ENCODE peak calls at places on chromosomes 3 and 15, in four cellular contexts. One of them, this sample, is unnamed.

GRCh38 chr3:169809230-169809795 is 3.4 kb upstream of the LRRIQ4 start:
- DNase-seq in skeletal muscle cell: no peak
- DNase-seq in activated T-helper 1 cell treated with Interleukin-2 at 50 U/mL for 16 hours: no peak
- DNase-seq in OCI-LY7: no peak
- DNase-seq in this sample: no peak

GRCh38 chr3:133269393-133269792 is 130.5 kb upstream of the BFSP2 start:
- DNase-seq in skeletal muscle cell: no peak
- DNase-seq in activated T-helper 1 cell treated with Interleukin-2 at 50 U/mL for 16 hours: no peak
- DNase-seq in OCI-LY7: no peak
- DNase-seq in this sample: no peak

GRCh38 chr3:35639251-35640185 is at the start of gene ARPP21:
- DNase-seq in skeletal muscle cell: no peak
- DNase-seq in activated T-helper 1 cell treated with Interleukin-2 at 50 U/mL for 16 hours: no peak
- DNase-seq in OCI-LY7: peak
- DNase-seq in this sample: peak

GRCh38 chr3:95120921-95121320 is 1058.1 kb downstream of the NSUN3 start:
- DNase-seq in skeletal muscle cell: no peak
- DNase-seq in activated T-helper 1 cell treated with Interleukin-2 at 50 U/mL for 16 hours: no peak
- DNase-seq in OCI-LY7: no peak
- DNase-seq in this sample: no peak

GRCh38 chr15:74460298-74460697 is 662 bp downstream of the UBL7 start:
- DNase-seq in skeletal muscle cell: no peak
- DNase-seq in activated T-helper 1 cell treated with Interleukin-2 at 50 U/mL for 16 hours: no peak
- DNase-seq in OCI-LY7: peak
- DNase-seq in this sample: no peak

GRCh38 chr3:195076981-195077610 is 193.9 kb downstream of the XXYLT1 start:
- DNase-seq in skeletal muscle cell: no peak
- DNase-seq in activated T-helper 1 cell treated with Interleukin-2 at 50 U/mL for 16 hours: no peak
- DNase-seq in OCI-LY7: no peak
- DNase-seq in this sample: no peak

GRCh38 chr3:111072016-111072891 is 638 bp downstream of the NECTIN3 start:
- DNase-seq in skeletal muscle cell: no peak
- DNase-seq in activated T-helper 1 cell treated with Interleukin-2 at 50 U/mL for 16 hours: no peak
- DNase-seq in OCI-LY7: no peak
- DNase-seq in this sample: peak

GRCh38 chr3:171704002-171704401 is 106.3 kb downstream of the PLD1 start:
- DNase-seq in skeletal muscle cell: no peak
- DNase-seq in activated T-helper 1 cell treated with Interleukin-2 at 50 U/mL for 16 hours: no peak
- DNase-seq in OCI-LY7: peak
- DNase-seq in this sample: peak

GRCh38 chr3:186502138-186502941 is 41.8 kb downstream of the CRYGS start:
- DNase-seq in skeletal muscle cell: no peak
- DNase-seq in activated T-helper 1 cell treated with Interleukin-2 at 50 U/mL for 16 hours: no peak
- DNase-seq in OCI-LY7: no peak
- DNase-seq in this sample: no peak

GRCh38 chr3:62644493-62644892 is 230.7 kb downstream of the CADPS start:
- DNase-seq in skeletal muscle cell: no peak
- DNase-seq in activated T-helper 1 cell treated with Interleukin-2 at 50 U/mL for 16 hours: no peak
- DNase-seq in OCI-LY7: no peak
- DNase-seq in this sample: no peak

GRCh38 chr15:40697916-40698315 is 2.9 kb downstream of the RAD51 start:
- DNase-seq in skeletal muscle cell: no peak
- DNase-seq in activated T-helper 1 cell treated with Interleukin-2 at 50 U/mL for 16 hours: no peak
- DNase-seq in OCI-LY7: no peak
- DNase-seq in this sample: no peak

GRCh38 chr15:79376383-79376782 is 55.8 kb upstream of the MINAR1 start:
- DNase-seq in skeletal muscle cell: no peak
- DNase-seq in activated T-helper 1 cell treated with Interleukin-2 at 50 U/mL for 16 hours: no peak
- DNase-seq in OCI-LY7: no peak
- DNase-seq in this sample: no peak

GRCh38 chr3:75136100-75136897 is 521.8 kb upstream of the CNTN3 start:
- DNase-seq in skeletal muscle cell: no peak
- DNase-seq in activated T-helper 1 cell treated with Interleukin-2 at 50 U/mL for 16 hours: no peak
- DNase-seq in OCI-LY7: no peak
- DNase-seq in this sample: no peak

GRCh38 chr3:71168043-71168720 is 415.3 kb downstream of the FOXP1 start:
- DNase-seq in skeletal muscle cell: peak
- DNase-seq in activated T-helper 1 cell treated with Interleukin-2 at 50 U/mL for 16 hours: no peak
- DNase-seq in OCI-LY7: no peak
- DNase-seq in this sample: peak

GRCh38 chr3:49666592-49666991 is 7.6 kb upstream of the APEH start:
- DNase-seq in skeletal muscle cell: no peak
- DNase-seq in activated T-helper 1 cell treated with Interleukin-2 at 50 U/mL for 16 hours: no peak
- DNase-seq in OCI-LY7: no peak
- DNase-seq in this sample: no peak

GRCh38 chr15:96230557-96231181 is 99.8 kb upstream of the NR2F2 start:
- DNase-seq in skeletal muscle cell: peak
- DNase-seq in activated T-helper 1 cell treated with Interleukin-2 at 50 U/mL for 16 hours: no peak
- DNase-seq in OCI-LY7: no peak
- DNase-seq in this sample: peak

GRCh38 chr3:193832833-193833413 is 239.9 kb downstream of the OPA1 start:
- DNase-seq in skeletal muscle cell: no peak
- DNase-seq in activated T-helper 1 cell treated with Interleukin-2 at 50 U/mL for 16 hours: no peak
- DNase-seq in OCI-LY7: no peak
- DNase-seq in this sample: no peak

GRCh38 chr3:164459526-164460151 is 618.7 kb downstream of the SI start:
- DNase-seq in skeletal muscle cell: no peak
- DNase-seq in activated T-helper 1 cell treated with Interleukin-2 at 50 U/mL for 16 hours: no peak
- DNase-seq in OCI-LY7: no peak
- DNase-seq in this sample: no peak

GRCh38 chr15:49036650-49037545 is 9.3 kb downstream of the SECISBP2L start:
- DNase-seq in skeletal muscle cell: peak
- DNase-seq in activated T-helper 1 cell treated with Interleukin-2 at 50 U/mL for 16 hours: no peak
- DNase-seq in OCI-LY7: no peak
- DNase-seq in this sample: peak